ENCODE peak calls at places on chromosomes 13 and 19, in eight cellular contexts. T is stimulated activated CD8-positive, alpha-beta memory T cell treated with anti-CD3 and anti-CD28 coated beads, Interleukin-15, amount 100 ng/mL, for 4 hours; V is iPS-NIHi11; H is EH; L is Kasumi-1; F is heart right ventricle; Q is glomerular endothelial cell; P is ACHN. X is an unnamed sample.
A peak's percentile ranks its signal among the peaks of the same experiment; 100 is the strongest.

GRCh38 chr19:19597809-19598306 is 20.6 kb downstream of the PBX4 start:
- DNase-seq in T (no peak), V (no peak), H (no peak), L (no peak), F (no peak), Q (no peak), P (no peak), X (no peak)

GRCh38 chr19:16585808-16586476 is 13.7 kb upstream of the SLC35E1 start:
- DNase-seq in T (no peak), V (no peak), H (no peak), L (no peak), F (no peak), Q (no peak), P (no peak), X (no peak)

GRCh38 chr13:24150613-24151012 is 9.9 kb upstream of the SPATA13 start:
- DNase-seq in T (no peak), V (no peak), H (no peak), L (no peak), F (no peak), Q (no peak), P (no peak), X (no peak)

GRCh38 chr13:66794340-66795031 is 435.6 kb downstream of the PCDH9 start:
- DNase-seq in T (no peak), V (no peak), H (no peak), L (no peak), F (no peak), Q (no peak), P (no peak), X (no peak)

GRCh38 chr19:19202707-19203011 is 555 bp downstream of the NR2C2AP start:
- DNase-seq in T (no peak), V (no peak), H (no peak), L (no peak), F (no peak), Q (no peak), P (no peak), X (no peak)

GRCh38 chr13:109481046-109481445 is 305.3 kb downstream of the IRS2 start:
- DNase-seq in T (no peak), V (no peak), H (no peak), L (no peak), F (no peak), Q (no peak), P (no peak), X (no peak)

GRCh38 chr13:28607187-28607955 is 51.6 kb upstream of the POMP start:
- DNase-seq in T (no peak), V (no peak), H (no peak), L (no peak), F (no peak), Q (no peak), P (peak; percentile 67), X (no peak)

GRCh38 chr13:99165753-99166587 is 34.7 kb upstream of the UBAC2 start:
- DNase-seq in T (no peak), V (no peak), H (no peak), L (peak; percentile 50), F (no peak), Q (no peak), P (no peak), X (no peak)

GRCh38 chr19:22422220-22422619 is at the start of gene ZNF98:
- DNase-seq in T (no peak), V (no peak), H (no peak), L (no peak), F (peak; percentile 29), Q (no peak), P (no peak), X (no peak)

X was measured in H54.